ENCODE peak calls at places on chromosomes 11 and 22, in six cellular contexts. P is ELR; Y is activated CD8-positive, alpha-beta memory T cell treated with anti-CD3 and anti-CD28 coated beads, Interleukin-2, amount 50 U/mL, for 48 hours; A is fibroblast of mammary gland; X is DMS53; S is fibroblast of pulmonary artery. Z is an unnamed sample.

GRCh38 chr11:62542750-62543567 is 3.6 kb downstream of the AHNAK start:
- DNase-seq in Y (peak), A (peak), X (peak), S (peak), P (peak), Z (peak)

GRCh38 chr22:36201630-36202312 is at the start of gene APOL4:
- DNase-seq in S (peak), Y (no peak), X (no peak), A (peak), P (no peak), Z (no peak)

GRCh38 chr11:76524919-76525318 is 80.1 kb downstream of the EMSY start:
- DNase-seq in A (peak), S (peak), P (peak), X (peak), Y (no peak), Z (no peak)

GRCh38 chr11:13114566-13115465 is 105.7 kb downstream of the RASSF10 start:
- DNase-seq in A (no peak), S (no peak), P (no peak), X (peak), Y (no peak), Z (no peak)

GRCh38 chr11:92123540-92123939 is 101.1 kb upstream of the FAT3 start:
- DNase-seq in S (peak), Y (no peak), X (peak), P (no peak), A (no peak), Z (no peak)

GRCh38 chr11:66287256-66288137 is 1.4 kb downstream of the YIF1A start:
- DNase-seq in X (no peak), Y (no peak), P (no peak), S (no peak), A (no peak), Z (no peak)

GRCh38 chr22:37752189-37753061 is 55.3 kb upstream of the GCAT start:
- DNase-seq in Y (no peak), P (peak), A (peak), S (peak), X (no peak), Z (no peak)

GRCh38 chr22:48404004-48404403 is 1423.7 kb downstream of the BRD1 start:
- DNase-seq in X (no peak), S (no peak), Y (no peak), A (no peak), P (no peak), Z (peak)

GRCh38 chr11:131422491-131422890 is 52.1 kb downstream of the NTM start:
- DNase-seq in A (no peak), P (no peak), X (no peak), S (no peak), Y (no peak), Z (no peak)

GRCh38 chr11:72039108-72039850 is 40.6 kb downstream of the IL18BP start:
- DNase-seq in A (peak), X (no peak), S (no peak), P (no peak), Y (peak), Z (no peak)

GRCh38 chr22:38872831-38873248 is 824 bp upstream of the CBX6 start:
- DNase-seq in P (peak), Y (no peak), X (peak), A (no peak), S (peak), Z (peak)

GRCh38 chr11:69430566-69430965 is 50.9 kb upstream of the LINC01488 start:
- DNase-seq in Y (no peak), A (no peak), X (no peak), P (no peak), S (no peak), Z (no peak)

GRCh38 chr11:59076876-59077571 is 9.1 kb upstream of the GLYATL1B start:
- DNase-seq in P (no peak), Y (no peak), A (no peak), X (no peak), S (no peak), Z (no peak)

GRCh38 chr22:50114221-50114981 is 24.6 kb downstream of the MOV10L1 start:
- DNase-seq in A (peak), Y (no peak), X (no peak), S (peak), P (peak), Z (no peak)

GRCh38 chr11:12922980-12923507 is 86.1 kb upstream of the RASSF10 start:
- DNase-seq in Y (no peak), S (peak), P (no peak), A (no peak), X (no peak), Z (no peak)

GRCh38 chr11:76380161-76380976 is 563 bp downstream of the THAP12 start:
- DNase-seq in Y (peak), S (peak), X (peak), P (peak), A (peak), Z (no peak)

GRCh38 chr22:47304191-47304831 is 541.9 kb downstream of the TBC1D22A start:
- DNase-seq in Y (no peak), A (no peak), P (no peak), X (no peak), S (no peak), Z (peak)

GRCh38 chr11:119445850-119446249 is 22.9 kb upstream of the THY1 start:
- DNase-seq in Y (no peak), X (no peak), A (no peak), S (no peak), P (no peak), Z (no peak)

GRCh38 chr11:9072790-9073189 is 18.6 kb downstream of the SCUBE2 start:
- DNase-seq in X (no peak), P (no peak), S (no peak), Y (no peak), A (no peak), Z (peak)

GRCh38 chr11:1192741-1193325 is 30.0 kb upstream of the MUC5B start:
- DNase-seq in S (no peak), A (no peak), Y (no peak), X (no peak), P (no peak), Z (no peak)

GRCh38 chr11:103395612-103396011 is 286.4 kb downstream of the DYNC2H1 start:
- DNase-seq in P (peak), X (no peak), A (peak), Y (no peak), S (peak), Z (no peak)

GRCh38 chr11:128565881-128566280 is 21.5 kb downstream of the ETS1 start:
- DNase-seq in X (no peak), P (no peak), S (no peak), A (no peak), Y (no peak), Z (no peak)

GRCh38 chr22:23180893-23181762 is 819 bp downstream of the BCR start:
- DNase-seq in A (no peak), P (peak), X (no peak), Y (peak), S (no peak), Z (no peak)

GRCh38 chr22:20206709-20207215 is 55.9 kb upstream of the CCDC188 start:
- DNase-seq in S (peak), P (peak), Y (peak), X (peak), A (peak), Z (no peak)

GRCh38 chr11:114197799-114198500 is 98.2 kb upstream of the NNMT start:
- DNase-seq in Y (no peak), P (no peak), X (peak), A (peak), S (peak), Z (no peak)

GRCh38 chr11:111329306-111330204 is 31.2 kb downstream of the POU2AF3 start:
- DNase-seq in S (no peak), Y (no peak), A (no peak), X (no peak), P (no peak), Z (no peak)

GRCh38 chr11:2298795-2299747 is 2.6 kb downstream of the C11orf21 start:
- DNase-seq in A (no peak), Y (peak), S (no peak), X (peak), P (peak), Z (peak)

Z was measured in vagina.